ENCODE peak calls at places on chromosomes 1 and 21, in four cellular contexts. I, B, Q and U are unnamed samples.

GRCh38 chr1:94974224-94974623 is 47.3 kb upstream of the CNN3 start:
- DNase-seq in I (no peak), B (no peak), Q (no peak), U (no peak)

GRCh38 chr1:172135076-172135672 is 285.3 kb upstream of the C1orf105 start:
- DNase-seq in I (no peak), B (no peak), Q (no peak), U (no peak)

GRCh38 chr1:5908461-5909375 is 83.5 kb downstream of the NPHP4 start:
- DNase-seq in I (no peak), B (no peak), Q (peak), U (no peak)

GRCh38 chr1:227869851-227870305 is 54.4 kb downstream of the PRSS38 start:
- DNase-seq in I (no peak), B (no peak), Q (no peak), U (no peak)

GRCh38 chr1:6724517-6725141 is 23.0 kb upstream of the DNAJC11 start:
- DNase-seq in I (no peak), B (no peak), Q (no peak), U (peak)

GRCh38 chr1:113390871-113391642 is 742 bp downstream of the MAGI3 start:
- DNase-seq in I (peak), B (peak), Q (peak), U (peak)

GRCh38 chr1:209412036-209412435 is 171.5 kb upstream of the CAMK1G start:
- DNase-seq in I (no peak), B (no peak), Q (no peak), U (peak)

GRCh38 chr1:53822931-53823330 is 15.2 kb downstream of the NDC1 start:
- DNase-seq in I (no peak), B (no peak), Q (no peak), U (peak)

GRCh38 chr1:94125551-94126514 is 4.9 kb upstream of the ABCA4 start:
- DNase-seq in I (no peak), B (no peak), Q (no peak), U (peak)

GRCh38 chr1:117612517-117613248 is 6.8 kb downstream of the TENT5C start:
- DNase-seq in I (no peak), B (no peak), Q (no peak), U (peak)

GRCh38 chr1:207221934-207222351 is 99.5 kb upstream of the CD55 start:
- DNase-seq in I (no peak), B (no peak), Q (no peak), U (peak)

GRCh38 chr1:145871994-145872411 is 13.1 kb upstream of the PIAS3 start:
- DNase-seq in I (peak), B (no peak), Q (peak), U (no peak)

GRCh38 chr21:25371831-25372434 is 235.3 kb downstream of the MRPL39 start:
- DNase-seq in I (no peak), B (no peak), Q (no peak), U (no peak)

GRCh38 chr21:44509539-44509938 is 30.5 kb downstream of the KRTAP10-1 start:
- DNase-seq in I (peak), B (no peak), Q (no peak), U (peak)

GRCh38 chr1:11413907-11414495 is 65.0 kb upstream of the DISP3 start:
- DNase-seq in I (no peak), B (no peak), Q (no peak), U (no peak)

GRCh38 chr1:241077386-241078147 is 279.4 kb downstream of the RGS7 start:
- DNase-seq in I (no peak), B (no peak), Q (no peak), U (no peak)

GRCh38 chr1:119631433-119632102 is 16.5 kb downstream of the ZNF697 start:
- DNase-seq in I (peak), B (peak), Q (peak), U (peak)

GRCh38 chr1:181318022-181318857 is 165.1 kb upstream of the CACNA1E start:
- DNase-seq in I (no peak), B (no peak), Q (no peak), U (peak)

GRCh38 chr1:227434808-227435207 is 116.5 kb upstream of the CDC42BPA start:
- DNase-seq in I (no peak), B (no peak), Q (no peak), U (no peak)

GRCh38 chr1:229397762-229398161 is 36.1 kb downstream of the ACTA1 start:
- DNase-seq in I (no peak), B (no peak), Q (no peak), U (no peak)

GRCh38 chr1:155975375-155976061 is 2.8 kb downstream of the ARHGEF2 start:
- DNase-seq in I (no peak), B (no peak), Q (no peak), U (no peak)

GRCh38 chr1:155973723-155974122 is 4.6 kb downstream of the ARHGEF2 start:
- DNase-seq in I (no peak), B (no peak), Q (no peak), U (no peak)

GRCh38 chr1:155971910-155972809 is 6.2 kb downstream of the ARHGEF2 start:
- DNase-seq in I (no peak), B (no peak), Q (no peak), U (no peak)

GRCh38 chr1:155976062-155976912 is 2.1 kb downstream of the ARHGEF2 start:
- DNase-seq in I (peak), B (peak), Q (peak), U (peak)

GRCh38 chr1:155974208-155975165 is 3.9 kb downstream of the ARHGEF2 start:
- DNase-seq in I (no peak), B (no peak), Q (no peak), U (no peak)
- TF ChIP-seq CTCF in I (no peak), B (no peak), Q (no peak), U (peak)

GRCh38 chr1:27520651-27521050 is 30.7 kb upstream of the WASF2 start:
- DNase-seq in I (no peak), B (no peak), Q (no peak), U (no peak)

GRCh38 chr1:27517305-27517704 is 27.3 kb upstream of the WASF2 start:
- DNase-seq in I (no peak), B (no peak), Q (no peak), U (no peak)

GRCh38 chr1:27517907-27518718 is 28.1 kb upstream of the WASF2 start:
- DNase-seq in I (no peak), B (no peak), Q (no peak), U (peak)

GRCh38 chr1:27519341-27520258 is 29.6 kb upstream of the WASF2 start:
- DNase-seq in I (peak), B (no peak), Q (no peak), U (no peak)

GRCh38 chr1:27518808-27519207 is 28.8 kb upstream of the WASF2 start:
- DNase-seq in I (no peak), B (no peak), Q (no peak), U (no peak)
- H3K4me3 ChIP-seq in I (no peak), B (no peak), Q (no peak), U (no peak)

GRCh38 chr1:9384128-9384527 is 91.4 kb downstream of the SPSB1 start:
- DNase-seq in I (no peak), B (no peak), Q (no peak), U (no peak)

GRCh38 chr1:9385801-9386573 is 93.3 kb downstream of the SPSB1 start:
- DNase-seq in I (no peak), B (no peak), Q (no peak), U (no peak)

GRCh38 chr1:9388628-9389184 is 96.0 kb downstream of the SPSB1 start:
- DNase-seq in I (no peak), B (no peak), Q (peak), U (no peak)

GRCh38 chr1:9382923-9383491 is 90.3 kb downstream of the SPSB1 start:
- DNase-seq in I (no peak), B (no peak), Q (no peak), U (no peak)

DNA sequence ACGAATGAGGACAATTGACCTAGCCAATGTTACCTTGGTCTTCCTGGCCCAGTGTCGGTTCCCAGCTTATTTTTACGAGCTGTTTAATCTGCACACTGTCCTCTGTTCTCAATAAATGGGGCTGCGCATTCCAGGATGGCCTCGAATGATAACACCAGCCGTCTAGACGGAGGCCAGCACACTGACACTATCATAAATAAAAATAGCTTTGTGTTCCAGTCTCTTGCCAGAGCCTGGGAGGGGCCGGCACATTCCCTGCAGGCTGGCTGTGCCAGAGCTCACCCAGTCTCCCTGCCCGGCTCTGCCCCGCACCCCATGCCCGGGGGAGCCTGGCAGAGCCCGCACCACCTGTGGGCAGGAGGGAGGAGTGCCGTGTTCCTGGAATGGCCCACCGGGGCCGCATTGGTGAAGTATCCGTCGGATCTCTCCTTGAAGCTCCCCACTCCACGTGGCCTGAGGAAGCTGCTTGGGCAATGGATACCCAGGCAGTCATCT is 92.1 kb downstream of the SPSB1 start:
- DNase-seq in I (no peak), B (no peak), Q (peak), U (no peak)
- TF ChIP-seq CTCF in I (no peak), B (no peak), Q (peak), U (no peak)

DNA sequence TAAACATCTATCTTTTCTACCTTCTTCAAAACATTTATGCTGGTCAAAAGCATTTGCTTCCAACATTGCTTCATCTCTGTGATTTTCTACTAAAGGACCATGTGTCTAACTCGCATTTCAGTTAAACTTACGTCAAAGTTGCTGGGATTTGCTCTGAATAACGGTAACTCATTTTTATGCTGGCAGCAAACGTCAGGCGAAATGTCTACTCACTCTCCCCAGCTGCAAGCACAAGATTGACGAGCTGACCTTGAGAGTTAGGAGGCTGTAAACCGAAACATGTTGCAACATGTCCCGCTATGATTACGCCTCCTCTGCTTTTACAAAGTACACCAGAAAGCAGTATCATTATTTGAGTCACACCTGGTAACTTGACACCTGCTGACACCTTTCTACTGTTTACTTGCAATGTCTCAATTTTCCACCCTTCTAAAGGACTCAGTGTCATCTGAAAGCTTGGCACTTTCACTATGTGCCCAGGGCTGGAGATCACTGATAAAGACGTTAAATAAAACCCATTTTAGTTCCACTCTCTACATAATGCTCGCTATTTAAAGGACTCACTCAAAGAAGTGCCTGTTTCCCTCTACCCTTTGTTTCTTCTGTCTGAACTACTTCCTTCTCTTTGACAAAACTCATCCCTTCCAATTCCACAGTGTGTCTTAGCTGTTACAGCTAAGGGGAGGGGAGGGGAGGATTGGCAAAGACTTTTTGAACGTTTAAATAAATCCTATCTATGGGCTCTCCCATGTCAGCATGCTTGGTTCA is 111.9 kb downstream of the PTPN14 start:
- DNase-seq in I (no peak), B (no peak), Q (no peak), U (peak)
- H3K4me3 ChIP-seq in I (peak), B (peak), Q (no peak), U (peak)